ENCODE peak calls at places on chromosomes 13 and 19, in four cellular contexts. V, M, S and R are unnamed samples.

GRCh38 chr13:100594731-100595130 is 6.1 kb upstream of the GGACT start:
- DNase-seq in V (no peak), M (no peak), S (no peak), R (no peak)

GRCh38 chr13:29583073-29583785 is 12.3 kb downstream of the SLC7A1 start:
- DNase-seq in V (no peak), M (no peak), S (no peak), R (no peak)

GRCh38 chr13:107211073-107211472 is 643.1 kb upstream of the ARGLU1 start:
- DNase-seq in V (peak; percentile 69), M (peak; percentile 57), S (peak; percentile 69), R (peak; percentile 71)

GRCh38 chr19:30102239-30102638 is 160.2 kb downstream of the URI1 start:
- DNase-seq in V (no peak), M (no peak), S (no peak), R (no peak)

GRCh38 chr13:33480561-33480960 is 195.0 kb upstream of the STARD13 start:
- DNase-seq in V (no peak), M (no peak), S (no peak), R (no peak)

GRCh38 chr13:56700324-56700723 is 440.4 kb upstream of the PRR20A start:
- DNase-seq in V (no peak), M (no peak), S (no peak), R (no peak)

GRCh38 chr19:13990085-13990484 is 16.0 kb downstream of the RFX1 start:
- DNase-seq in V (no peak), M (no peak), S (no peak), R (no peak)

GRCh38 chr13:32911506-32911905 is 104.7 kb upstream of the KL start:
- DNase-seq in V (no peak), M (no peak), S (no peak), R (no peak)

GRCh38 chr19:14467816-14468215 is 7.3 kb downstream of the PTGER1 start:
- DNase-seq in V (no peak), M (no peak), S (no peak), R (no peak)